ENCODE peak calls at places on chromosomes 3 and 15, in six cellular contexts. F, K, N, G, Q and D are unnamed samples. For H3K36me3, the result is how much of the 10 kb centered on the place peaks cover.

GRCh38 chr3:32865364-32865763 is 47.6 kb downstream of the TRIM71 start:
- DNase-seq in F (peak), K (no peak), N (no peak), G (no peak), Q (no peak), D (peak)

GRCh38 chr3:12591997-12592715 is 35.3 kb downstream of the MKRN2 start:
- DNase-seq in F (no peak), K (no peak), N (no peak), G (no peak), Q (no peak), D (no peak)

GRCh38 chr3:194204036-194204792 is 68.3 kb downstream of the HES1 start:
- DNase-seq in F (peak), K (peak), N (no peak), G (no peak), Q (no peak), D (peak)

GRCh38 chr3:12815719-12816118 is 19.2 kb downstream of the CAND2 start:
- DNase-seq in F (no peak), K (no peak), N (no peak), G (no peak), Q (no peak), D (no peak)

GRCh38 chr3:14093831-14094230 is 30.8 kb downstream of the CHCHD4 start:
- DNase-seq in F (peak), K (no peak), N (no peak), G (no peak), Q (no peak), D (peak)

GRCh38 chr15:77347197-77347596 is 72.7 kb downstream of the PEAK1 start:
- DNase-seq in F (no peak), K (no peak), N (no peak), G (no peak), Q (no peak), D (peak)

GRCh38 chr3:16441306-16441898 is 72.1 kb downstream of the RFTN1 start:
- DNase-seq in F (no peak), K (no peak), N (no peak), G (peak), Q (no peak), D (no peak)

GRCh38 chr3:32781211-32781968 is 36.4 kb upstream of the TRIM71 start:
- DNase-seq in F (peak), K (peak), N (peak), G (peak), Q (peak), D (peak)

GRCh38 chr15:90264649-90265048 is 823 bp upstream of the NGRN start:
- DNase-seq in F (peak), K (no peak), N (no peak), G (peak), Q (no peak), D (peak)

GRCh38 chr3:131796558-131796957 is 238.3 kb downstream of the CPNE4 start:
- DNase-seq in F (no peak), K (peak), N (no peak), G (no peak), Q (no peak), D (no peak)

GRCh38 chr3:108838411-108838810 is 15.8 kb downstream of the TRAT1 start:
- DNase-seq in F (no peak), K (no peak), N (no peak), G (no peak), Q (no peak), D (no peak)

GRCh38 chr3:155418426-155418825 is 124.9 kb upstream of the STRIT1 start:
- DNase-seq in F (peak), K (peak), N (no peak), G (no peak), Q (no peak), D (no peak)

DNA sequence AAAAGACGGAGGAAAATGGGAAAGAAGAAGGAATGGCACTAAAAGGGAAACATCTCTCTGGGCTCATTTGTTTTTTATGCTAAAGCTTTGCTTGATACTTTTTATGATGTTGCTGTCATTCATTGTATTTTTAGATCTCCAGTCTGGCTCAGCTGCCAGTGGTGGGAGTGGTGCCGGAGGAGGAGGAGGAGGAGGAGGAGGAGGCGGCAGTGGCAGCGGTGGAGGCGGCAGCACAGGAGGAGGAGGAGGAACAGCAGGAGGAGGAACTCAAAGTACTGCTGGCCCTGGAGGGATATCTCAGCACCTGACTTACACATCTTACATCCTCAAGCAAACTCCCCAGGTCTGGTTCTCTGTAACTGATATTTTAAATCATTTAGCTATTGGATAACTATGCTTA is 49.6 kb downstream of the MAP6D1 start:
- DNase-seq in F (no peak), K (no peak), N (no peak), G (no peak), Q (peak), D (no peak)
- H3K36me3 ChIP-seq in F (under half), K (under half), N (under half), G (half or more), Q (under half), D (under half)

GRCh38 chr3:50493623-50494022 is 9.8 kb downstream of the CACNA2D2 start:
- DNase-seq in F (no peak), K (no peak), N (no peak), G (no peak), Q (no peak), D (no peak)

GRCh38 chr3:50494136-50494535 is 9.3 kb downstream of the CACNA2D2 start:
- DNase-seq in F (no peak), K (no peak), N (no peak), G (no peak), Q (no peak), D (no peak)

GRCh38 chr3:50491023-50491422 is 12.4 kb downstream of the CACNA2D2 start:
- DNase-seq in F (no peak), K (no peak), N (no peak), G (peak), Q (no peak), D (no peak)

GRCh38 chr3:50490438-50490970 is 12.9 kb downstream of the CACNA2D2 start:
- DNase-seq in F (no peak), K (no peak), N (no peak), G (peak), Q (no peak), D (no peak)

GRCh38 chr3:50493086-50493485 is 10.3 kb downstream of the CACNA2D2 start:
- DNase-seq in F (no peak), K (no peak), N (no peak), G (peak), Q (no peak), D (no peak)
- H3K36me3 ChIP-seq in F (under half), K (under half), N (under half), G (under half), Q (under half), D (under half)

DNA sequence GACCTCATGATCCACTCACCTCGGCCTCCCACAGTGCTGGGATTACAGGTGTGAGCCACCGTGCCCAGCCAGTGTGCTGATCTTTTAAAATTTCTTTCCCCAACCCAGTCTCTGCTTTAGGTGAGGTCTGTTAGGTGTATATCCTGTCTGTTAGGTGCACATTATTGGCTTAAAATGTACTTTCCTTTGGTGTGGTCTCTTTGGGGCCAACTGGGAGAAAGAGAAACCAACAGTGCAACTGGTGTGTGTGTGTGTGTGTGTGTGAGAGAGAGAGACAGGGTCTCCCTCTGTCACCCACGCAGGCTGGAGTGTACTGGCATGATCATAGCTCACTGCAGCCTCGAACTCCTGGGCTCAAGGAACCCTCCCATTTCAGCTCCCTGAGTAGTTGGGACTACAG is 50.3 kb upstream of the GNB5 start:
- DNase-seq in F (no peak), K (no peak), N (no peak), G (no peak), Q (no peak), D (no peak)
- H3K36me3 ChIP-seq in F (under half), K (under half), N (under half), G (under half), Q (under half), D (under half)

GRCh38 chr15:101168898-101169297 is 83.0 kb downstream of the CHSY1 start:
- DNase-seq in F (no peak), K (no peak), N (no peak), G (no peak), Q (no peak), D (no peak)
- H3K36me3 ChIP-seq in F (under half), K (under half), N (under half), G (under half), Q (under half), D (under half)

DNA sequence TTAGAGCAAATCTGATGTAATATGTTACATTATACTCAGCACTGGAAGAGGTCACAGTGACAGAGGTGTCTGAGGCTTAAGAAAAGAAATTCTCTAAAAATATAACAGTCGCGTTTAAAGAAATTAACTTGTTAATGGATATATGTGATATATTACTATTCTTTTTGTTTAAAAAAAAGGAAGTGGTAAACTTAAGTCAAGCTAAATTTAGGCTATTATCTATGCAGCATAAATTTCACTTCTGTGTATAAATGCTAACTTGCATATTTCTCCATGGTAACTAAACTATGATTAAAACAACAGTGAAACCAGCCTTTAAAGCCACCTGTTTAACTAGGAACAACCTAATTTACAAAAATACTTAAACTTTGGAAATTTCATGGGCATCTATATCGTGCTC is 191.3 kb downstream of the FOXP1 start:
- DNase-seq in F (no peak), K (no peak), N (no peak), G (peak), Q (no peak), D (no peak)
- H3K36me3 ChIP-seq in F (under half), K (under half), N (under half), G (under half), Q (under half), D (under half)

GRCh38 chr3:121662742-121663141 is 2.0 kb upstream of the HCLS1 start:
- DNase-seq in F (no peak), K (no peak), N (no peak), G (no peak), Q (no peak), D (no peak)

GRCh38 chr3:121670676-121671075 is 10.0 kb upstream of the HCLS1 start:
- DNase-seq in F (no peak), K (no peak), N (no peak), G (no peak), Q (no peak), D (no peak)

GRCh38 chr3:121661376-121661775 is 673 bp upstream of the HCLS1 start:
- DNase-seq in F (no peak), K (no peak), N (no peak), G (peak), Q (no peak), D (peak)

GRCh38 chr3:121663171-121663847 is 2.6 kb upstream of the HCLS1 start:
- DNase-seq in F (no peak), K (no peak), N (peak), G (no peak), Q (no peak), D (no peak)

GRCh38 chr3:121667333-121667732 is 6.6 kb upstream of the HCLS1 start:
- DNase-seq in F (no peak), K (no peak), N (no peak), G (no peak), Q (no peak), D (no peak)
- H3K36me3 ChIP-seq in F (under half), K (under half), N (under half), G (under half), Q (under half), D (under half)

DNA sequence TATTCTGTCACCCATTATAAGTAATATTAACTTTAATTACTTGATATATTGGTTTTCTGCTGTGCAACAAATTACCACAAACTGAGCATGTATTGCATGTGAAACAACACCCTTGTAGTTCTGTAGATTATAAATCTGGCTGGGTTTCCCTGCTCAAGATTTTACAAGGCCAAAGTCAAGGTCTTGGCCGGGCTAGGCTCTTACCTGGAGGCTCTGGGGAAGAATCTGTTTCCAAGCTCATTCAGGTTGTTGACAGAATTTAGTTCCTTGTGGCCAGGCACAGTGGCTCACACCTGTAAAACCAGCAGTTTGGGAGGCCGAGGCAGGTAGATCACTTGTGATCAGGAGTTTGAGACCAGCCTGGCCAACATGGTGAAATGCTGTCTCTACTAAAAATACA is 16.3 kb downstream of the TIMMDC1 start:
- DNase-seq in F (no peak), K (no peak), N (no peak), G (no peak), Q (no peak), D (no peak)
- H3K36me3 ChIP-seq in F (under half), K (under half), N (under half), G (half or more), Q (under half), D (under half)

GRCh38 chr15:101054116-101054515 is 135.0 kb downstream of the LRRK1 start:
- DNase-seq in F (peak), K (no peak), N (no peak), G (no peak), Q (no peak), D (no peak)
- H3K36me3 ChIP-seq in F (under half), K (under half), N (under half), G (half or more), Q (under half), D (under half)

DNA sequence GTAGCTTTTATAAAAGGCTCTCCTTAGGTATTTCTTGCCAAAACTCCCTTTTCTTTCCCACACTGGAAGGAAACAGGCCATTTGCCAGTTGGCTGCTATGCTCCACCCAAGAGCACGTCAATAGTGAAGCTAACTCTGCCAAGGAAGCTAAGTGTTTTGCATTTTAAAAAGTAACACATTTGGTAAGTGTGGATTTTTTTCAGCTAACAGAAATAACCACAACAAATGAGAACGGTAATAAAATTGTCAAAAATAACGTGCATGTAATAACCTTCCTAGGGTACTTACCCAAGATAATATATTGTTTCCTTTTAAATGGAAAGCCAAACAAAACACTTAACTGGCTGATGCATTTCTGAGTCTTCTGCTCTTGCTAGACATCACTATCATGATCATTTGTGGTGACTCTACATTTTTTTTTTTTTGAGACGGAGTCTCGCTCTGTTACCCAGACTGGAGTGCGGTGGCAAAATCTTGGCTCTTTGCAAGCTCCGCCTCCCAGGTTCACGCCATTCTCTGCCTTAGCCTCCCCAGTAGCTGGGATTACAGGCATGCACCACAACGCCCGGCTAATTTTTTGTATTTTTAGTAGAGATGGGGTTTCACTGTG is 4.6 kb downstream of the DPP8 start:
- DNase-seq in F (no peak), K (no peak), N (no peak), G (no peak), Q (peak), D (no peak)
- H3K36me3 ChIP-seq in F (under half), K (under half), N (under half), G (half or more), Q (under half), D (under half)

DNA sequence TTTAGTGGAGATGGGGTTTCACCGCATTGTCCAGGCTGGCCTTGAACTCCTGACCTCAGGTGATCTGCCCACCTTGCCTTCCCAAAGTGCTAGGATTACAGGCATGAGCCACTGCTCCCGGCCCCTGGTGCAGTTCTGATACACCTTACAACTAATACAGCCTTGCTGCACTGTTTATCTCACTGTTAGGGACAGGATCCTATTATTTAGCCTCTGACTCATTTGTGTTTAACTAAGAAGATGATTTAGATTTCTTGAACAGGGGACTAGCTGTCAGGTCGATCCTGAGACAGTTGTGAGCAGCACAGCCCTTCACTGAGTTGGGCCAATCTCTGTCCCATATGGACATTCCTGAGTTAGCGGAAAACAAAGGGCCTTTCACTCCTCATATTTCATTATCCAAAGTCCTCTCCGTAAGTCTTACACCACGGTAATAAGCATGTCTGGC is 19.2 kb downstream of the GYG1 start:
- DNase-seq in F (peak), K (no peak), N (no peak), G (no peak), Q (no peak), D (no peak)
- H3K36me3 ChIP-seq in F (under half), K (under half), N (under half), G (half or more), Q (under half), D (under half)